ENCODE peak calls at places on chromosomes 5 and 9, in six cellular contexts. One of them, this sample, is unnamed.
A peak's percentile ranks its signal among the peaks of the same experiment; 100 is the strongest.

GRCh38 chr5:5055708-5056107 is 84.4 kb upstream of the ADAMTS16 start:
- DNase-seq in B cell: no peak
- DNase-seq in bronchial epithelial cell: no peak
- DNase-seq in stimulated activated CD4-positive, alpha-beta T cell treated with anti-CD3 and anti-CD28 coated beads, TNF-alpha, amount 100 ng/mL, for 4 hours: no peak
- DNase-seq in stimulated activated CD8-positive, alpha-beta memory T cell treated with anti-CD3 and anti-CD28 coated beads, Interleukin-4, amount 100 ng/mL, for 4 hours: no peak
- DNase-seq in tibial artery: no peak
- DNase-seq in this sample: no peak

GRCh38 chr9:86795047-86795437 is 152.3 kb downstream of the GAS1 start:
- DNase-seq in stimulated activated CD4-positive, alpha-beta T cell treated with anti-CD3 and anti-CD28 coated beads, TNF-alpha, amount 100 ng/mL, for 4 hours: no peak
- DNase-seq in bronchial epithelial cell: no peak
- DNase-seq in B cell: no peak
- DNase-seq in stimulated activated CD8-positive, alpha-beta memory T cell treated with anti-CD3 and anti-CD28 coated beads, Interleukin-4, amount 100 ng/mL, for 4 hours: no peak
- DNase-seq in tibial artery: no peak
- DNase-seq in this sample: no peak

GRCh38 chr5:6029811-6030271 is 348.5 kb downstream of the MED10 start:
- DNase-seq in bronchial epithelial cell: no peak
- DNase-seq in stimulated activated CD8-positive, alpha-beta memory T cell treated with anti-CD3 and anti-CD28 coated beads, Interleukin-4, amount 100 ng/mL, for 4 hours: no peak
- DNase-seq in stimulated activated CD4-positive, alpha-beta T cell treated with anti-CD3 and anti-CD28 coated beads, TNF-alpha, amount 100 ng/mL, for 4 hours: no peak
- DNase-seq in tibial artery: no peak
- DNase-seq in B cell: no peak
- DNase-seq in this sample: no peak

GRCh38 chr9:121640076-121640475 is 11.4 kb upstream of the DAB2IP start:
- DNase-seq in tibial artery: no peak
- DNase-seq in bronchial epithelial cell: no peak
- DNase-seq in stimulated activated CD4-positive, alpha-beta T cell treated with anti-CD3 and anti-CD28 coated beads, TNF-alpha, amount 100 ng/mL, for 4 hours: no peak
- DNase-seq in B cell: peak; percentile 21
- DNase-seq in stimulated activated CD8-positive, alpha-beta memory T cell treated with anti-CD3 and anti-CD28 coated beads, Interleukin-4, amount 100 ng/mL, for 4 hours: no peak
- DNase-seq in this sample: peak; percentile 61

GRCh38 chr9:22008662-22009562 is at the start of gene CDKN2B:
- DNase-seq in stimulated activated CD4-positive, alpha-beta T cell treated with anti-CD3 and anti-CD28 coated beads, TNF-alpha, amount 100 ng/mL, for 4 hours: peak; percentile 42
- DNase-seq in stimulated activated CD8-positive, alpha-beta memory T cell treated with anti-CD3 and anti-CD28 coated beads, Interleukin-4, amount 100 ng/mL, for 4 hours: no peak
- DNase-seq in B cell: peak; percentile 82
- DNase-seq in tibial artery: peak; percentile 91
- DNase-seq in bronchial epithelial cell: peak; percentile 87
- DNase-seq in this sample: peak; percentile 91

GRCh38 chr9:99823392-99824377 is 2.0 kb downstream of the NR4A3 start:
- DNase-seq in tibial artery: peak; percentile 38
- DNase-seq in stimulated activated CD4-positive, alpha-beta T cell treated with anti-CD3 and anti-CD28 coated beads, TNF-alpha, amount 100 ng/mL, for 4 hours: peak; percentile 83
- DNase-seq in bronchial epithelial cell: no peak
- DNase-seq in stimulated activated CD8-positive, alpha-beta memory T cell treated with anti-CD3 and anti-CD28 coated beads, Interleukin-4, amount 100 ng/mL, for 4 hours: peak; percentile 80
- DNase-seq in B cell: peak; percentile 79
- DNase-seq in this sample: peak; percentile 77

GRCh38 chr5:103514381-103514780 is 48.2 kb downstream of the NUDT12 start:
- DNase-seq in stimulated activated CD4-positive, alpha-beta T cell treated with anti-CD3 and anti-CD28 coated beads, TNF-alpha, amount 100 ng/mL, for 4 hours: no peak
- DNase-seq in stimulated activated CD8-positive, alpha-beta memory T cell treated with anti-CD3 and anti-CD28 coated beads, Interleukin-4, amount 100 ng/mL, for 4 hours: no peak
- DNase-seq in tibial artery: no peak
- DNase-seq in B cell: no peak
- DNase-seq in bronchial epithelial cell: peak; percentile 24
- DNase-seq in this sample: no peak

GRCh38 chr5:153496835-153497234 is 6.4 kb downstream of the GRIA1 start:
- DNase-seq in stimulated activated CD4-positive, alpha-beta T cell treated with anti-CD3 and anti-CD28 coated beads, TNF-alpha, amount 100 ng/mL, for 4 hours: no peak
- DNase-seq in tibial artery: no peak
- DNase-seq in B cell: no peak
- DNase-seq in stimulated activated CD8-positive, alpha-beta memory T cell treated with anti-CD3 and anti-CD28 coated beads, Interleukin-4, amount 100 ng/mL, for 4 hours: no peak
- DNase-seq in bronchial epithelial cell: peak; percentile 42
- DNase-seq in this sample: no peak

GRCh38 chr9:133826289-133827085 is 88.3 kb upstream of the SARDH start:
- DNase-seq in bronchial epithelial cell: no peak
- DNase-seq in stimulated activated CD4-positive, alpha-beta T cell treated with anti-CD3 and anti-CD28 coated beads, TNF-alpha, amount 100 ng/mL, for 4 hours: no peak
- DNase-seq in tibial artery: no peak
- DNase-seq in stimulated activated CD8-positive, alpha-beta memory T cell treated with anti-CD3 and anti-CD28 coated beads, Interleukin-4, amount 100 ng/mL, for 4 hours: no peak
- DNase-seq in B cell: no peak
- DNase-seq in this sample: no peak

GRCh38 chr9:73154271-73154670 is 2.6 kb downstream of the ANXA1 start:
- DNase-seq in tibial artery: no peak
- DNase-seq in stimulated activated CD8-positive, alpha-beta memory T cell treated with anti-CD3 and anti-CD28 coated beads, Interleukin-4, amount 100 ng/mL, for 4 hours: no peak
- DNase-seq in stimulated activated CD4-positive, alpha-beta T cell treated with anti-CD3 and anti-CD28 coated beads, TNF-alpha, amount 100 ng/mL, for 4 hours: no peak
- DNase-seq in bronchial epithelial cell: no peak
- DNase-seq in B cell: no peak
- DNase-seq in this sample: no peak

GRCh38 chr9:109319072-109319630 is 1.7 kb downstream of the EPB41L4B start:
- DNase-seq in B cell: peak; percentile 12
- DNase-seq in bronchial epithelial cell: peak; percentile 11
- DNase-seq in stimulated activated CD4-positive, alpha-beta T cell treated with anti-CD3 and anti-CD28 coated beads, TNF-alpha, amount 100 ng/mL, for 4 hours: no peak
- DNase-seq in stimulated activated CD8-positive, alpha-beta memory T cell treated with anti-CD3 and anti-CD28 coated beads, Interleukin-4, amount 100 ng/mL, for 4 hours: no peak
- DNase-seq in tibial artery: no peak
- DNase-seq in this sample: no peak

GRCh38 chr5:59422026-59422941 is 471.2 kb downstream of the PDE4D start:
- DNase-seq in stimulated activated CD4-positive, alpha-beta T cell treated with anti-CD3 and anti-CD28 coated beads, TNF-alpha, amount 100 ng/mL, for 4 hours: no peak
- DNase-seq in tibial artery: no peak
- DNase-seq in stimulated activated CD8-positive, alpha-beta memory T cell treated with anti-CD3 and anti-CD28 coated beads, Interleukin-4, amount 100 ng/mL, for 4 hours: no peak
- DNase-seq in bronchial epithelial cell: no peak
- DNase-seq in B cell: no peak
- DNase-seq in this sample: no peak

GRCh38 chr9:34984049-34984448 is 5.5 kb upstream of the DNAJB5 start:
- DNase-seq in stimulated activated CD4-positive, alpha-beta T cell treated with anti-CD3 and anti-CD28 coated beads, TNF-alpha, amount 100 ng/mL, for 4 hours: no peak
- DNase-seq in stimulated activated CD8-positive, alpha-beta memory T cell treated with anti-CD3 and anti-CD28 coated beads, Interleukin-4, amount 100 ng/mL, for 4 hours: no peak
- DNase-seq in bronchial epithelial cell: no peak
- DNase-seq in B cell: peak; percentile 55
- DNase-seq in tibial artery: no peak
- DNase-seq in this sample: no peak

GRCh38 chr9:13279284-13280162 is at the start of gene MPDZ:
- DNase-seq in stimulated activated CD4-positive, alpha-beta T cell treated with anti-CD3 and anti-CD28 coated beads, TNF-alpha, amount 100 ng/mL, for 4 hours: no peak
- DNase-seq in stimulated activated CD8-positive, alpha-beta memory T cell treated with anti-CD3 and anti-CD28 coated beads, Interleukin-4, amount 100 ng/mL, for 4 hours: no peak
- DNase-seq in tibial artery: peak; percentile 38
- DNase-seq in bronchial epithelial cell: peak; percentile 27
- DNase-seq in B cell: no peak
- DNase-seq in this sample: peak; percentile 19

GRCh38 chr5:6449465-6450158 is 953 bp downstream of the UBE2QL1 start:
- DNase-seq in tibial artery: no peak
- DNase-seq in stimulated activated CD4-positive, alpha-beta T cell treated with anti-CD3 and anti-CD28 coated beads, TNF-alpha, amount 100 ng/mL, for 4 hours: no peak
- DNase-seq in stimulated activated CD8-positive, alpha-beta memory T cell treated with anti-CD3 and anti-CD28 coated beads, Interleukin-4, amount 100 ng/mL, for 4 hours: no peak
- DNase-seq in B cell: no peak
- DNase-seq in bronchial epithelial cell: no peak
- DNase-seq in this sample: no peak

GRCh38 chr5:150703767-150704166 is 2.9 kb upstream of the RBM22 start:
- DNase-seq in tibial artery: no peak
- DNase-seq in B cell: no peak
- DNase-seq in bronchial epithelial cell: peak; percentile 56
- DNase-seq in stimulated activated CD4-positive, alpha-beta T cell treated with anti-CD3 and anti-CD28 coated beads, TNF-alpha, amount 100 ng/mL, for 4 hours: no peak
- DNase-seq in stimulated activated CD8-positive, alpha-beta memory T cell treated with anti-CD3 and anti-CD28 coated beads, Interleukin-4, amount 100 ng/mL, for 4 hours: no peak
- DNase-seq in this sample: no peak

GRCh38 chr9:14343948-14344547 is 30.1 kb upstream of the NFIB start:
- DNase-seq in B cell: no peak
- DNase-seq in tibial artery: no peak
- DNase-seq in stimulated activated CD8-positive, alpha-beta memory T cell treated with anti-CD3 and anti-CD28 coated beads, Interleukin-4, amount 100 ng/mL, for 4 hours: no peak
- DNase-seq in bronchial epithelial cell: no peak
- DNase-seq in stimulated activated CD4-positive, alpha-beta T cell treated with anti-CD3 and anti-CD28 coated beads, TNF-alpha, amount 100 ng/mL, for 4 hours: no peak
- DNase-seq in this sample: no peak

GRCh38 chr5:175443514-175444059 is 395 bp downstream of the DRD1 start:
- DNase-seq in B cell: no peak
- DNase-seq in tibial artery: no peak
- DNase-seq in bronchial epithelial cell: no peak
- DNase-seq in stimulated activated CD8-positive, alpha-beta memory T cell treated with anti-CD3 and anti-CD28 coated beads, Interleukin-4, amount 100 ng/mL, for 4 hours: no peak
- DNase-seq in stimulated activated CD4-positive, alpha-beta T cell treated with anti-CD3 and anti-CD28 coated beads, TNF-alpha, amount 100 ng/mL, for 4 hours: no peak
- DNase-seq in this sample: peak; percentile 36

GRCh38 chr9:126874546-126875314 is 14.3 kb downstream of the ZBTB34 start:
- DNase-seq in B cell: no peak
- DNase-seq in bronchial epithelial cell: no peak
- DNase-seq in stimulated activated CD4-positive, alpha-beta T cell treated with anti-CD3 and anti-CD28 coated beads, TNF-alpha, amount 100 ng/mL, for 4 hours: no peak
- DNase-seq in tibial artery: no peak
- DNase-seq in stimulated activated CD8-positive, alpha-beta memory T cell treated with anti-CD3 and anti-CD28 coated beads, Interleukin-4, amount 100 ng/mL, for 4 hours: no peak
- DNase-seq in this sample: no peak

GRCh38 chr5:77398896-77399295 is 93.2 kb downstream of the WDR41 start:
- DNase-seq in stimulated activated CD4-positive, alpha-beta T cell treated with anti-CD3 and anti-CD28 coated beads, TNF-alpha, amount 100 ng/mL, for 4 hours: no peak
- DNase-seq in stimulated activated CD8-positive, alpha-beta memory T cell treated with anti-CD3 and anti-CD28 coated beads, Interleukin-4, amount 100 ng/mL, for 4 hours: no peak
- DNase-seq in B cell: no peak
- DNase-seq in tibial artery: no peak
- DNase-seq in bronchial epithelial cell: no peak
- DNase-seq in this sample: no peak

GRCh38 chr9:83633676-83634075 is 10.7 kb downstream of the IDNK start:
- DNase-seq in stimulated activated CD8-positive, alpha-beta memory T cell treated with anti-CD3 and anti-CD28 coated beads, Interleukin-4, amount 100 ng/mL, for 4 hours: no peak
- DNase-seq in bronchial epithelial cell: no peak
- DNase-seq in B cell: no peak
- DNase-seq in tibial artery: no peak
- DNase-seq in stimulated activated CD4-positive, alpha-beta T cell treated with anti-CD3 and anti-CD28 coated beads, TNF-alpha, amount 100 ng/mL, for 4 hours: no peak
- DNase-seq in this sample: no peak

GRCh38 chr5:113110117-113110516 is 133.5 kb downstream of the DCP2 start:
- DNase-seq in tibial artery: no peak
- DNase-seq in stimulated activated CD8-positive, alpha-beta memory T cell treated with anti-CD3 and anti-CD28 coated beads, Interleukin-4, amount 100 ng/mL, for 4 hours: no peak
- DNase-seq in B cell: no peak
- DNase-seq in stimulated activated CD4-positive, alpha-beta T cell treated with anti-CD3 and anti-CD28 coated beads, TNF-alpha, amount 100 ng/mL, for 4 hours: no peak
- DNase-seq in bronchial epithelial cell: no peak
- DNase-seq in this sample: no peak

GRCh38 chr5:50751064-50751657 is 84.7 kb downstream of the PARP8 start:
- DNase-seq in stimulated activated CD8-positive, alpha-beta memory T cell treated with anti-CD3 and anti-CD28 coated beads, Interleukin-4, amount 100 ng/mL, for 4 hours: no peak
- DNase-seq in B cell: peak; percentile 70
- DNase-seq in bronchial epithelial cell: peak; percentile 60
- DNase-seq in tibial artery: no peak
- DNase-seq in stimulated activated CD4-positive, alpha-beta T cell treated with anti-CD3 and anti-CD28 coated beads, TNF-alpha, amount 100 ng/mL, for 4 hours: peak; percentile 26
- DNase-seq in this sample: peak; percentile 51

GRCh38 chr5:67089200-67089725 is 107.3 kb downstream of the CD180 start:
- DNase-seq in B cell: no peak
- DNase-seq in stimulated activated CD8-positive, alpha-beta memory T cell treated with anti-CD3 and anti-CD28 coated beads, Interleukin-4, amount 100 ng/mL, for 4 hours: no peak
- DNase-seq in stimulated activated CD4-positive, alpha-beta T cell treated with anti-CD3 and anti-CD28 coated beads, TNF-alpha, amount 100 ng/mL, for 4 hours: no peak
- DNase-seq in bronchial epithelial cell: peak; percentile 84
- DNase-seq in tibial artery: no peak
- DNase-seq in this sample: no peak

GRCh38 chr9:27183701-27184100 is 74.7 kb downstream of the TEK start:
- DNase-seq in tibial artery: no peak
- DNase-seq in bronchial epithelial cell: peak; percentile 71
- DNase-seq in B cell: no peak
- DNase-seq in stimulated activated CD4-positive, alpha-beta T cell treated with anti-CD3 and anti-CD28 coated beads, TNF-alpha, amount 100 ng/mL, for 4 hours: no peak
- DNase-seq in stimulated activated CD8-positive, alpha-beta memory T cell treated with anti-CD3 and anti-CD28 coated beads, Interleukin-4, amount 100 ng/mL, for 4 hours: no peak
- DNase-seq in this sample: no peak

GRCh38 chr9:6915635-6916034 is 157.9 kb downstream of the KDM4C start:
- DNase-seq in tibial artery: no peak
- DNase-seq in bronchial epithelial cell: no peak
- DNase-seq in stimulated activated CD8-positive, alpha-beta memory T cell treated with anti-CD3 and anti-CD28 coated beads, Interleukin-4, amount 100 ng/mL, for 4 hours: no peak
- DNase-seq in B cell: no peak
- DNase-seq in stimulated activated CD4-positive, alpha-beta T cell treated with anti-CD3 and anti-CD28 coated beads, TNF-alpha, amount 100 ng/mL, for 4 hours: no peak
- DNase-seq in this sample: no peak

GRCh38 chr9:130112244-130113151 is 58.8 kb downstream of the GPR107 start:
- DNase-seq in stimulated activated CD4-positive, alpha-beta T cell treated with anti-CD3 and anti-CD28 coated beads, TNF-alpha, amount 100 ng/mL, for 4 hours: no peak
- DNase-seq in bronchial epithelial cell: no peak
- DNase-seq in tibial artery: no peak
- DNase-seq in B cell: no peak
- DNase-seq in stimulated activated CD8-positive, alpha-beta memory T cell treated with anti-CD3 and anti-CD28 coated beads, Interleukin-4, amount 100 ng/mL, for 4 hours: no peak
- DNase-seq in this sample: no peak

GRCh38 chr5:115389799-115390382 is 93.4 kb upstream of the CCDC112 start:
- DNase-seq in bronchial epithelial cell: no peak
- DNase-seq in stimulated activated CD8-positive, alpha-beta memory T cell treated with anti-CD3 and anti-CD28 coated beads, Interleukin-4, amount 100 ng/mL, for 4 hours: no peak
- DNase-seq in B cell: no peak
- DNase-seq in tibial artery: no peak
- DNase-seq in stimulated activated CD4-positive, alpha-beta T cell treated with anti-CD3 and anti-CD28 coated beads, TNF-alpha, amount 100 ng/mL, for 4 hours: no peak
- DNase-seq in this sample: no peak

GRCh38 chr9:86795861-86796497 is 151.3 kb downstream of the GAS1 start:
- DNase-seq in stimulated activated CD4-positive, alpha-beta T cell treated with anti-CD3 and anti-CD28 coated beads, TNF-alpha, amount 100 ng/mL, for 4 hours: no peak
- DNase-seq in tibial artery: peak; percentile 71
- DNase-seq in B cell: no peak
- DNase-seq in stimulated activated CD8-positive, alpha-beta memory T cell treated with anti-CD3 and anti-CD28 coated beads, Interleukin-4, amount 100 ng/mL, for 4 hours: no peak
- DNase-seq in bronchial epithelial cell: no peak
- DNase-seq in this sample: no peak

GRCh38 chr9:92146610-92147009 is 31.4 kb upstream of the SPTLC1 start:
- DNase-seq in bronchial epithelial cell: no peak
- DNase-seq in B cell: no peak
- DNase-seq in stimulated activated CD4-positive, alpha-beta T cell treated with anti-CD3 and anti-CD28 coated beads, TNF-alpha, amount 100 ng/mL, for 4 hours: no peak
- DNase-seq in tibial artery: no peak
- DNase-seq in stimulated activated CD8-positive, alpha-beta memory T cell treated with anti-CD3 and anti-CD28 coated beads, Interleukin-4, amount 100 ng/mL, for 4 hours: no peak
- DNase-seq in this sample: no peak

GRCh38 chr5:173320259-173320658 is 8.0 kb downstream of the STC2 start:
- DNase-seq in stimulated activated CD8-positive, alpha-beta memory T cell treated with anti-CD3 and anti-CD28 coated beads, Interleukin-4, amount 100 ng/mL, for 4 hours: no peak
- DNase-seq in B cell: no peak
- DNase-seq in bronchial epithelial cell: no peak
- DNase-seq in stimulated activated CD4-positive, alpha-beta T cell treated with anti-CD3 and anti-CD28 coated beads, TNF-alpha, amount 100 ng/mL, for 4 hours: no peak
- DNase-seq in tibial artery: no peak
- DNase-seq in this sample: no peak

GRCh38 chr5:153654444-153654843 is 164.0 kb downstream of the GRIA1 start:
- DNase-seq in stimulated activated CD8-positive, alpha-beta memory T cell treated with anti-CD3 and anti-CD28 coated beads, Interleukin-4, amount 100 ng/mL, for 4 hours: no peak
- DNase-seq in bronchial epithelial cell: peak; percentile 29
- DNase-seq in stimulated activated CD4-positive, alpha-beta T cell treated with anti-CD3 and anti-CD28 coated beads, TNF-alpha, amount 100 ng/mL, for 4 hours: no peak
- DNase-seq in B cell: no peak
- DNase-seq in tibial artery: no peak
- DNase-seq in this sample: no peak

GRCh38 chr9:16828335-16829281 is 41.9 kb downstream of the BNC2 start:
- DNase-seq in bronchial epithelial cell: peak; percentile 18
- DNase-seq in tibial artery: peak; percentile 29
- DNase-seq in B cell: no peak
- DNase-seq in stimulated activated CD8-positive, alpha-beta memory T cell treated with anti-CD3 and anti-CD28 coated beads, Interleukin-4, amount 100 ng/mL, for 4 hours: no peak
- DNase-seq in stimulated activated CD4-positive, alpha-beta T cell treated with anti-CD3 and anti-CD28 coated beads, TNF-alpha, amount 100 ng/mL, for 4 hours: no peak
- DNase-seq in this sample: no peak

GRCh38 chr9:87443461-87443860 is 54.2 kb upstream of the DAPK1 start:
- DNase-seq in bronchial epithelial cell: no peak
- DNase-seq in tibial artery: no peak
- DNase-seq in stimulated activated CD8-positive, alpha-beta memory T cell treated with anti-CD3 and anti-CD28 coated beads, Interleukin-4, amount 100 ng/mL, for 4 hours: no peak
- DNase-seq in stimulated activated CD4-positive, alpha-beta T cell treated with anti-CD3 and anti-CD28 coated beads, TNF-alpha, amount 100 ng/mL, for 4 hours: no peak
- DNase-seq in B cell: no peak
- DNase-seq in this sample: no peak

GRCh38 chr9:19154135-19154612 is 26.9 kb upstream of the PLIN2 start:
- DNase-seq in tibial artery: peak; percentile 73
- DNase-seq in bronchial epithelial cell: peak; percentile 29
- DNase-seq in stimulated activated CD4-positive, alpha-beta T cell treated with anti-CD3 and anti-CD28 coated beads, TNF-alpha, amount 100 ng/mL, for 4 hours: no peak
- DNase-seq in B cell: no peak
- DNase-seq in stimulated activated CD8-positive, alpha-beta memory T cell treated with anti-CD3 and anti-CD28 coated beads, Interleukin-4, amount 100 ng/mL, for 4 hours: no peak
- DNase-seq in this sample: no peak

GRCh38 chr5:134541736-134542376 is 16.4 kb downstream of the JADE2 start:
- DNase-seq in B cell: no peak
- DNase-seq in stimulated activated CD4-positive, alpha-beta T cell treated with anti-CD3 and anti-CD28 coated beads, TNF-alpha, amount 100 ng/mL, for 4 hours: no peak
- DNase-seq in bronchial epithelial cell: no peak
- DNase-seq in stimulated activated CD8-positive, alpha-beta memory T cell treated with anti-CD3 and anti-CD28 coated beads, Interleukin-4, amount 100 ng/mL, for 4 hours: no peak
- DNase-seq in tibial artery: no peak
- DNase-seq in this sample: peak; percentile 68